ENCODE peak calls at places on chromosome 11, in six cellular contexts. N is CD8-positive, alpha-beta T cell; O is aorta; F is Panc1; I is CD8-positive, alpha-beta memory T cell; K is hepatocyte. V is an unnamed sample.
A peak's percentile ranks its signal among the peaks of the same experiment; 100 is the strongest.

GRCh38 chr11:133827556-133827955 is 17.8 kb downstream of the SPATA19 start:
- DNase-seq in N (no peak), O (no peak), F (no peak), I (no peak), K (no peak), V (no peak)

GRCh38 chr11:126764221-126764620 is 236.3 kb downstream of the KIRREL3 start:
- DNase-seq in N (no peak), O (no peak), F (no peak), I (no peak), K (no peak), V (no peak)

GRCh38 chr11:68137833-68138232 is 16.6 kb upstream of the CHKA start:
- DNase-seq in N (no peak), O (no peak), F (no peak), I (no peak), K (peak; percentile 41), V (no peak)

GRCh38 chr11:27248430-27249207 is 114.4 kb downstream of the CCDC34 start:
- DNase-seq in N (no peak), O (no peak), F (no peak), I (no peak), K (no peak), V (no peak)

GRCh38 chr11:44509291-44509690 is 56.2 kb upstream of the CD82 start:
- DNase-seq in N (no peak), O (no peak), F (no peak), I (no peak), K (no peak), V (no peak)

GRCh38 chr11:58497951-58498350 is 10.0 kb downstream of the OR5B21 start:
- DNase-seq in N (no peak), O (no peak), F (no peak), I (no peak), K (no peak), V (no peak)

GRCh38 chr11:67493548-67494370 is 10.9 kb downstream of the AIP start:
- DNase-seq in N (no peak), O (no peak), F (no peak), I (no peak), K (no peak), V (no peak)

GRCh38 chr11:26992031-26992541 is 1.8 kb upstream of the FIBIN start:
- DNase-seq in N (no peak), O (no peak), F (no peak), I (no peak), K (no peak), V (peak; percentile 67)

GRCh38 chr11:133011604-133012003 is 520.7 kb downstream of the OPCML start:
- DNase-seq in N (no peak), O (no peak), F (no peak), I (no peak), K (peak; percentile 21), V (no peak)

GRCh38 chr11:19959697-19960096 is 200.6 kb downstream of the DBX1 start:
- DNase-seq in N (no peak), O (no peak), F (no peak), I (no peak), K (no peak), V (no peak)

GRCh38 chr11:102614485-102614884 is 10.6 kb downstream of the MMP20 start:
- DNase-seq in N (no peak), O (no peak), F (no peak), I (no peak), K (no peak), V (no peak)

GRCh38 chr11:132779487-132779886 is 752.8 kb downstream of the OPCML start:
- DNase-seq in N (no peak), O (no peak), F (no peak), I (no peak), K (no peak), V (no peak)

GRCh38 chr11:55966391-55966790 is 3.4 kb downstream of the OR10AG1 start:
- DNase-seq in N (no peak), O (no peak), F (no peak), I (no peak), K (no peak), V (no peak)

GRCh38 chr11:111469200-111469599 is 43.0 kb downstream of the BTG4 start:
- DNase-seq in N (no peak), O (no peak), F (no peak), I (no peak), K (no peak), V (no peak)

GRCh38 chr11:65206901-65207300 is 25.2 kb downstream of the CAPN1 start:
- DNase-seq in N (no peak), O (no peak), F (no peak), I (no peak), K (no peak), V (no peak)

GRCh38 chr11:125001073-125001764 is 47.2 kb downstream of the CCDC15 start:
- DNase-seq in N (no peak), O (no peak), F (no peak), I (no peak), K (no peak), V (no peak)

GRCh38 chr11:104324276-104324675 is 160.3 kb upstream of the PDGFD start:
- DNase-seq in N (no peak), O (no peak), F (no peak), I (no peak), K (no peak), V (no peak)

GRCh38 chr11:77406396-77406795 is 67.5 kb downstream of the PAK1 start:
- DNase-seq in N (no peak), O (no peak), F (no peak), I (no peak), K (no peak), V (no peak)

GRCh38 chr11:108866781-108867180 is 201.9 kb downstream of the DDX10 start:
- DNase-seq in N (no peak), O (no peak), F (no peak), I (no peak), K (no peak), V (no peak)

GRCh38 chr11:75868990-75869389 is 54.0 kb downstream of the UVRAG start:
- DNase-seq in N (no peak), O (no peak), F (no peak), I (no peak), K (peak; percentile 28), V (no peak)

DNA sequence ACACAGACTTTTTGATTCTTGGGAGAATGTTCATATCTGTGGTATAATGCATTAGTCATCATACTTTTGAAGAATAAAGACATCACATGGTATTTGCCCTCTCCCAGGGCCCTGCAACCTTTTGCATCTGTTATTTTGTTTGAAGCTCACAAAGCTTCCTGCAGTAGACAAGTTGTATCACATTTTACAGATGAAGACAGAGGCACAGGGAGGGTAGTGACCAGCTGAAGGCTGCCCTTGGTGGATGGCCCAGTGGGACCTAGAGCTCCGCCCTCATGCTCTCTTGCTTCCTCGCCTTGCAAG is 66.4 kb downstream of the UBASH3B start:
- DNase-seq in N (no peak), O (no peak), F (no peak), I (no peak), K (no peak), V (peak; percentile 64)
- H3K27me3 ChIP-seq in N (no peaks in the 10 kb centered on the region), O (no peaks in the 10 kb centered on the region), F (no peaks in the 10 kb centered on the region), I (no peaks in the 10 kb centered on the region), K (no peaks in the 10 kb centered on the region), V (no peaks in the 10 kb centered on the region)

DNA sequence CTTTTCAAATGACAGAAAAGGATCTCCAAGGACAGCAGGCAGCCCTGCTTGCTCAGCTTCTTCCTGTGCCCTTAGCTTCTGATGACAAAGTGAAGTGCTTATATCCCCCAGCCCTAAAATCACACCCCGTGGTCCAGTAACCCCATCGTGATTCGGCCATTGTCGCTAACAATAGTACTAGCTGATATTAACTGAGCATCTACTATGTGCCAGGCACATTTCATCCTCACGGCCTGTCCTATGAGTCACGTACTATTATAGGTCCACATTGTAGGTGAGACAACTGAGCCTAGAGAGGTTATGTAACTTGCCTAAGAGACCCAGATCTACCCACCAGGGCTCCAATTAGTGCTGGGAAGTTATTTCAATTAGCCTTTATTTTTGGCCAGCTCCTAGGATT is 6.1 kb downstream of the SCN4B start:
- DNase-seq in N (no peak), O (peak; percentile 4), F (no peak), I (no peak), K (no peak), V (no peak)
- H3K4me3 ChIP-seq in N (no peak overlapping the region), O (no peak overlapping the region), F (no peak overlapping the region), I (no peak overlapping the region), K (no peak overlapping the region), V (no peak overlapping the region)

DNA sequence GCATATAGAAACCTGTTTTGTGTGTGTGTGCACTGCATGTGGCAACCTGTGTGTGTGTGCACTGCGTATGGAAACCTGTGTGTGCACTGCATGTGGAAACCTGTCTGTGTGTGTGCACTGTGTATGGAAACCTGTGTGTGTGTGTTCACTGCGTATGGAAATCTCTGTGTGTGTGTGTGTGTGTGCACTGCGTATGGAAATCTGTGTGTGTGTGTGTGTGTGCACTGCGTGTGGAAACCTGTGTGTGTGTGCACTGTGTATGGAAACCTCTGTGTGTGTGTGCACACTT is 72.2 kb upstream of the CCND1 start:
- DNase-seq in N (no peak), O (no peak), F (no peak), I (no peak), K (no peak), V (no peak)
- H3K9me3 ChIP-seq in N (no peaks in the 10 kb centered on the region), O (no peaks in the 10 kb centered on the region), F (no peaks in the 10 kb centered on the region), I (no peaks in the 10 kb centered on the region), K (no peaks in the 10 kb centered on the region), V (no peaks in the 10 kb centered on the region)

DNA sequence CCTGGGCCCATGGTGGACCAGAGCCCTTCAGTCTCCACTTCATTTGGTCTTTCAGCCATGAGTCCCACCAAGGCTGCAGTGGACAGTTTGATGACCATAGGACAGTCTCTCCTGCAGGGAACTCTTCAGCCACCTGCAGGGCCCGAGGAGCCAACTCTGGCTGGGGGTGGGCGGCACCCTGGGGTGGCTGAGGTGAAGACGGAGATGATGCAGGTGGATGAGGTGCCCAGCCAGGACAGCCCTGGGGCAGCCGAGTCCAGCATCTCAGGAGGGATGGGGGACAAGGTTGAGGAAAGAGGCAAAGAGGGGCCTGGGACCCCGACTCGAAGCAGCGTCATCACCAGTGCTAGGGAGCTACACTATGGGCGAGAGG is 4.3 kb downstream of the ZBTB16 start:
- DNase-seq in N (no peak), O (no peak), F (no peak), I (no peak), K (no peak), V (no peak)
- H3K27me3 ChIP-seq in N (no peaks in the 10 kb centered on the region), O (no peaks in the 10 kb centered on the region), F (peaks cover 33% of the 10 kb centered on the region), I (no peaks in the 10 kb centered on the region), K (peaks cover 3% of the 10 kb centered on the region), V (peaks cover 34% of the 10 kb centered on the region)

DNA sequence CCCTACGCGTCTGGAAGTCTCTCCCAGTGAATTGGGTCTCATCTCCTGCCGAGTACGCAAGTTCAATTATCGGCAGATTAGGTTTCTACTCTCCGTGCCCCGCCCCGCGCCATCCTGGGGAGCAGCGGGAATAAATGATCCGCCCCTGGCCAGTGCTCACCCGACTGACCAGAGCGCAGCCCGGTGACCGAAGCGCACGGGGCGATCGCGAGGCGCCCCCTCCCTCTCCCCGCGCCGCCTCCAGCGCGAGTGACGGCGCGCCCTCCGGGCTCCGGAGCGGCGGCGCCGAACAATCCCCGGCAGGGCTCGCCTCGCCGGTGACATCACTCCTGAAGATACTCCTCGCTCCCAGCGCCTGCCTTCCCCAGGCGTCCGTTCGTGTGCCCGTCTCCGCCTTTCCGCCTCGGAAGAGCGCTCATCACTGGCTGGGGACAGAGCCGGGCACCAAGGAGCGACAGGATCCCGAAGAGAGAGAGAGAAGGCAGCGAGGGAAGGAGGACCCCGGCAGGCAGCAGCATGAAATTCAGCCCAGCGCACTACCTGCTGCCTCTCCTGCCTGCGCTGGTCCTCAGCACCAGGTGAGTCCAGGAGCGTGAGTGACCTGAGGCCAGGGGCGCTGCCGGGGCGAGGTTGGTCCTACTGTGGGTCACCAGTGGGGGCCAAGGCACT is at the start of gene LUZP2:
- DNase-seq in N (no peak), O (no peak), F (no peak), I (no peak), K (peak; percentile 79), V (no peak)
- H3K4me3 ChIP-seq in N (no peak within 1 kb of the TSS), O (peak within 1 kb of the TSS; percentile 10), F (peak within 1 kb of the TSS; percentile 50), I (no peak within 1 kb of the TSS), K (peak within 1 kb of the TSS; percentile 56), V (peak within 1 kb of the TSS; percentile 74)